ENCODE peak calls at places on chromosomes 16 and 17, in four cellular contexts. F, H, T and U are unnamed samples.

GRCh38 chr17:27888945-27889344 is 4.2 kb downstream of the LYRM9 start:
- DNase-seq in F (no peak), H (no peak), T (no peak), U (no peak)

GRCh38 chr17:41812176-41813038 is at the start of gene FKBP10:
- DNase-seq in F (peak; percentile 91), H (peak; percentile 56), T (peak; percentile 41), U (peak; percentile 29)

GRCh38 chr17:76102944-76103273 is 678 bp downstream of the EXOC7 start:
- DNase-seq in F (no peak), H (no peak), T (no peak), U (peak; percentile 34)

GRCh38 chr16:7236824-7237410 is 95.7 kb upstream of the RBFOX1 start:
- DNase-seq in F (no peak), H (no peak), T (no peak), U (no peak)

GRCh38 chr17:41784207-41784744 is 2.2 kb downstream of the JUP start:
- DNase-seq in F (no peak), H (peak; percentile 52), T (no peak), U (peak; percentile 37)

GRCh38 chr17:62085511-62086408 is 20.7 kb upstream of the MED13 start:
- DNase-seq in F (no peak), H (no peak), T (no peak), U (peak; percentile 80)

GRCh38 chr16:89036776-89037175 is 56.9 kb upstream of the ACSF3 start:
- DNase-seq in F (peak; percentile 48), H (no peak), T (no peak), U (no peak)

GRCh38 chr16:55534773-55535172 is 25.9 kb downstream of the LPCAT2 start:
- DNase-seq in F (no peak), H (no peak), T (no peak), U (no peak)

GRCh38 chr17:71970312-71970711 is 150.5 kb upstream of the SOX9 start:
- DNase-seq in F (no peak), H (no peak), T (no peak), U (no peak)

GRCh38 chr17:42358434-42358833 is 29.8 kb downstream of the STAT3 start:
- DNase-seq in F (no peak), H (no peak), T (no peak), U (no peak)

GRCh38 chr17:39530513-39530912 is 69.2 kb downstream of the CDK12 start:
- DNase-seq in F (no peak), H (no peak), T (no peak), U (no peak)

GRCh38 chr17:39531252-39531651 is 70.0 kb downstream of the CDK12 start:
- DNase-seq in F (no peak), H (no peak), T (no peak), U (no peak)

GRCh38 chr17:39536468-39536867 is 71.3 kb downstream of the NEUROD2 start:
- DNase-seq in F (no peak), H (no peak), T (no peak), U (no peak)

GRCh38 chr17:39534768-39535405 is 72.8 kb downstream of the NEUROD2 start:
- DNase-seq in F (no peak), H (no peak), T (no peak), U (no peak)

GRCh38 chr17:39533891-39534290 is 72.6 kb downstream of the CDK12 start:
- DNase-seq in F (no peak), H (no peak), T (no peak), U (no peak)
- H3K4me3 ChIP-seq in F (no peak overlapping the region), H (no peak overlapping the region), T (no peak overlapping the region), U (no peak overlapping the region)

GRCh38 chr17:82022310-82022980 is at the start of gene CENPX:
- DNase-seq in F (no peak), H (no peak), T (no peak), U (peak; percentile 10)
- H3K27ac ChIP-seq in F (no peak within 1 kb of the TSS), H (peak within 1 kb of the TSS; percentile 86), T (peak within 1 kb of the TSS; percentile 23), U (peak within 1 kb of the TSS; percentile 28)

DNA sequence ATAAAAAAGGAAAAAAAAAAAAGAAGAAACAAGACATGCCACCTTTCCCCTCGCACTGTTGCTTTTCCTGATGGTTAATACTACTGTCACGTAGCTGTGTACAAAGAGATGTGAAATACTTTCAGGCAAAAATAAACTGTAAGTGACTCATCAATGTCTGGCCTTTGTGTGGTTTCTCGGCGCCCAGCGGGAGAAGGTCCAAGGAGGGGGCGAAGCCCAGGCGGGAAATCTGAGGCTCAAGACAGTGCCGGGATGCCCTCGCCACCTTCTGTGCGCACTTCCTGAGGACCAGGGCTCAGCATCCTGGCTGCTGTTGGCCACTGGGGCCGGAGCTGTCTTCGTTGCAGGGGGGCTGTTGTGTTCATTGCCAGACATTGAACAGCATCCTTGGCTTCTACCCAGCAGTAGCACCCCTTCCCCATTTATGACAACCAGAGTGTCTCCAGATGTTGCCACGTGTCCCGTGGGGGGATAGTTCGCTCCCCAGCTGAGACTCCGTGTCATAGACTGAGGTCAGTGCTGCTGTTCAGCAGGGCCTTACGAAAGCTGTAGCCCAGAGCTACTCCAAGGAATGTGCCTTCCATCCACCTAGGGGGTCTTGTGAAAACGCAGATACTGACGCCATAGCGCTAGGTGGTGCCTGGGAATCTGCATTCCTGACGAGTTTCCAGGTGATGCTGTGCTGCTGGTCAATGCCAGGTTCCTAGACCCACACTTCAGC is 67.3 kb upstream of the PLCG2 start:
- DNase-seq in F (peak; percentile 85), H (peak; percentile 41), T (no peak), U (no peak)
- H3K4me1 ChIP-seq in F (no peaks in the 10 kb centered on the region), H (peaks cover 47% of the 10 kb centered on the region), T (no peaks in the 10 kb centered on the region), U (no peaks in the 10 kb centered on the region)

DNA sequence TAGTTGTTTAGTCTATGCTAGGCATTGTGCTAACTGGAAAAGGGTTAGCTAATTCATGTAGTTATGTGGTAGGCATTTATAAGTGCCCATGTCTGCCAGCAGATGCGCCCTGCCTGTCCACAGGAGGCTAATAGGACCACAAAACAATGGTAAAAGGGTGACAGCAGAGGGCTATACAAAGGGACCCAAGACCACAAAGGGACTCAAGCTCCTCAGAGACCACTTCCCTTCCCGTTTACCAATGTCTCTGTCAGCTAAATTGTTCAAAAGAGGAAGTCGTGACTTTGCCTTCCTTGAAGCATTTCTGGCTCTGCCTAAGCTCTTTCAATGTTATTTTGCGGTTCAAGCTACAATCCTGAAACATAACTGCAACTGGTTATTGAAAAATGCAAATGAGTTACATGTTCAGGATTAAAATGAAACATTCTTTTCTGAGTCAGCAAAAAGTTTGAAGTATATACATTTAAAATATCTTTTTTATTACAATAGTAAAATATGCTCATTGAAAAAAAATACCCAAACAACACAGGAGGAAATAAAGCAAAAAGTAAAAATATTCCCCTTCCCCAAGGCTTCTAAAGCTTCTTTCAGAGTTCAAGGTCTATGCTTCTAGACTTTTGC is 149.2 kb downstream of the MAF start:
- DNase-seq in F (no peak), H (no peak), T (no peak), U (no peak)
- H3K4me3 ChIP-seq in F (no peak overlapping the region), H (no peak overlapping the region), T (no peak overlapping the region), U (no peak overlapping the region)